ENCODE peak calls at places on chromosomes 12 and 14, in seven cellular contexts. One of them, this sample, is unnamed.

GRCh38 chr12:4539167-4539870 is 629 bp downstream of the RAD51AP1 start:
- DNase-seq in lower leg skin: no peak
- DNase-seq in omental fat pad: no peak
- DNase-seq in choroid plexus epithelial cell: no peak
- DNase-seq in uterus: no peak
- DNase-seq in B cell: no peak
- DNase-seq in glutamatergic neuron: no peak
- DNase-seq in this sample: no peak

GRCh38 chr12:28023156-28023887 is 50.8 kb upstream of the PTHLH start:
- DNase-seq in lower leg skin: no peak
- DNase-seq in omental fat pad: no peak
- DNase-seq in choroid plexus epithelial cell: peak; percentile 92
- DNase-seq in uterus: no peak
- DNase-seq in B cell: no peak
- DNase-seq in glutamatergic neuron: no peak
- DNase-seq in this sample: no peak

GRCh38 chr12:27622436-27623185 is 73.6 kb upstream of the REP15 start:
- DNase-seq in lower leg skin: no peak
- DNase-seq in omental fat pad: no peak
- DNase-seq in choroid plexus epithelial cell: no peak
- DNase-seq in uterus: no peak
- DNase-seq in B cell: no peak
- DNase-seq in glutamatergic neuron: no peak
- DNase-seq in this sample: no peak

GRCh38 chr14:86035882-86036281 is 505.9 kb downstream of the FLRT2 start:
- DNase-seq in lower leg skin: no peak
- DNase-seq in omental fat pad: no peak
- DNase-seq in choroid plexus epithelial cell: peak; percentile 37
- DNase-seq in uterus: no peak
- DNase-seq in B cell: no peak
- DNase-seq in glutamatergic neuron: peak; percentile 32
- DNase-seq in this sample: no peak

GRCh38 chr14:26694521-26694920 is 96.7 kb upstream of the NOVA1 start:
- DNase-seq in lower leg skin: no peak
- DNase-seq in omental fat pad: no peak
- DNase-seq in choroid plexus epithelial cell: no peak
- DNase-seq in uterus: no peak
- DNase-seq in B cell: no peak
- DNase-seq in glutamatergic neuron: no peak
- DNase-seq in this sample: no peak

GRCh38 chr14:95092723-95093122 is 64.6 kb downstream of the DICER1 start:
- DNase-seq in lower leg skin: no peak
- DNase-seq in omental fat pad: no peak
- DNase-seq in choroid plexus epithelial cell: no peak
- DNase-seq in uterus: no peak
- DNase-seq in B cell: no peak
- DNase-seq in glutamatergic neuron: no peak
- DNase-seq in this sample: no peak

GRCh38 chr12:86711716-86712115 is 455.5 kb upstream of the MGAT4C start:
- DNase-seq in lower leg skin: no peak
- DNase-seq in omental fat pad: no peak
- DNase-seq in choroid plexus epithelial cell: peak; percentile 14
- DNase-seq in uterus: no peak
- DNase-seq in B cell: no peak
- DNase-seq in glutamatergic neuron: no peak
- DNase-seq in this sample: no peak

GRCh38 chr12:74619886-74620285 is 82.3 kb downstream of the ATXN7L3B start:
- DNase-seq in lower leg skin: no peak
- DNase-seq in omental fat pad: no peak
- DNase-seq in choroid plexus epithelial cell: no peak
- DNase-seq in uterus: no peak
- DNase-seq in B cell: no peak
- DNase-seq in glutamatergic neuron: no peak
- DNase-seq in this sample: no peak

GRCh38 chr12:76595056-76595455 is 35.5 kb upstream of the OSBPL8 start:
- DNase-seq in lower leg skin: no peak
- DNase-seq in omental fat pad: no peak
- DNase-seq in choroid plexus epithelial cell: peak; percentile 73
- DNase-seq in uterus: no peak
- DNase-seq in B cell: no peak
- DNase-seq in glutamatergic neuron: no peak
- DNase-seq in this sample: no peak

GRCh38 chr12:120734210-120734609 is 8.6 kb downstream of the ACADS start:
- DNase-seq in lower leg skin: no peak
- DNase-seq in omental fat pad: no peak
- DNase-seq in choroid plexus epithelial cell: no peak
- DNase-seq in uterus: no peak
- DNase-seq in B cell: no peak
- DNase-seq in glutamatergic neuron: no peak
- DNase-seq in this sample: no peak

GRCh38 chr12:1851126-1851791 is 30.9 kb downstream of the LRTM2 start:
- DNase-seq in lower leg skin: no peak
- DNase-seq in omental fat pad: no peak
- DNase-seq in choroid plexus epithelial cell: peak; percentile 64
- DNase-seq in uterus: no peak
- DNase-seq in B cell: no peak
- DNase-seq in glutamatergic neuron: no peak
- DNase-seq in this sample: no peak

GRCh38 chr12:88420460-88420859 is 159.8 kb downstream of the KITLG start:
- DNase-seq in lower leg skin: no peak
- DNase-seq in omental fat pad: no peak
- DNase-seq in choroid plexus epithelial cell: peak; percentile 93
- DNase-seq in uterus: no peak
- DNase-seq in B cell: no peak
- DNase-seq in glutamatergic neuron: no peak
- DNase-seq in this sample: no peak

GRCh38 chr12:50482566-50482965 is 22.2 kb upstream of the DIP2B start:
- DNase-seq in lower leg skin: no peak
- DNase-seq in omental fat pad: no peak
- DNase-seq in choroid plexus epithelial cell: peak; percentile 15
- DNase-seq in uterus: no peak
- DNase-seq in B cell: no peak
- DNase-seq in glutamatergic neuron: no peak
- DNase-seq in this sample: no peak

GRCh38 chr14:99320105-99320572 is 48.1 kb upstream of the BCL11B start:
- DNase-seq in lower leg skin: peak; percentile 76
- DNase-seq in omental fat pad: no peak
- DNase-seq in choroid plexus epithelial cell: peak; percentile 10
- DNase-seq in uterus: no peak
- DNase-seq in B cell: peak; percentile 60
- DNase-seq in glutamatergic neuron: peak; percentile 77
- DNase-seq in this sample: no peak

GRCh38 chr14:93655078-93655750 is 133.1 kb downstream of the PRIMA1 start:
- DNase-seq in lower leg skin: no peak
- DNase-seq in omental fat pad: no peak
- DNase-seq in choroid plexus epithelial cell: peak; percentile 63
- DNase-seq in uterus: peak; percentile 53
- DNase-seq in B cell: peak; percentile 17
- DNase-seq in glutamatergic neuron: no peak
- DNase-seq in this sample: no peak

GRCh38 chr12:67099858-67100257 is 169.3 kb upstream of the CAND1 start:
- DNase-seq in lower leg skin: no peak
- DNase-seq in omental fat pad: no peak
- DNase-seq in choroid plexus epithelial cell: no peak
- DNase-seq in uterus: no peak
- DNase-seq in B cell: no peak
- DNase-seq in glutamatergic neuron: no peak
- DNase-seq in this sample: no peak

GRCh38 chr14:51248041-51248987 is 8.3 kb downstream of the TMX1 start:
- DNase-seq in lower leg skin: no peak
- DNase-seq in omental fat pad: no peak
- DNase-seq in choroid plexus epithelial cell: no peak
- DNase-seq in uterus: no peak
- DNase-seq in B cell: peak; percentile 11
- DNase-seq in glutamatergic neuron: no peak
- DNase-seq in this sample: no peak

GRCh38 chr12:33994857-33995808 is 27.2 kb upstream of the ALG10 start:
- DNase-seq in lower leg skin: no peak
- DNase-seq in omental fat pad: no peak
- DNase-seq in choroid plexus epithelial cell: no peak
- DNase-seq in uterus: no peak
- DNase-seq in B cell: no peak
- DNase-seq in glutamatergic neuron: no peak
- DNase-seq in this sample: no peak

DNA sequence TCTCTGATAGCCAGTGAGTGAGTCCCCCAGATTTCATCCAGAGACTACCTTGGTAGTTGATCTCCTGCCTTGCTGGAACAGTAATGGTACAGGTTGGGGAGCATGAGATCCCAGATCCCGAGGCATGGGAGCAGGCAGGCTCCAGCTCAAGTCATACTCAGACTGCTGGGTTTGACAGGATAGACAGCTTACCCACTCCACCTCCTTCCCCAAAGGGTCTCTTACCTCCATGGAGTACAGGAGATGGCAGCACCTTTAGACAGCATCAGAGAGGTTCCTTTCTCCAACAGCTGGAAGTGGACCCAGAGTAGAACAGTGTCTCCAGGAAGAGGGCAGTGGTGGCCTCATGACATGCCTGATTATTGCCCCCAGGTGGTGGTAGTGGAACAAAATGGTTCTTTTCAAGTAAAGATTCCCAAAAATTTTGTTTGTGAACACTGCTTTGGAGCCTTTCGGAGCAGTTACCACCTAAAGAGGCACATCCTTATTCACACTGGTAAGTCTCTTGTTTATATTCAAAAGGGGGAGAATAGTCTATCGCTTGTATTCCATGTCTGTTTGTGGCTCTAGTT is 4.9 kb upstream of the CSAD start:
- DNase-seq in lower leg skin: peak; percentile 62
- DNase-seq in omental fat pad: no peak
- DNase-seq in choroid plexus epithelial cell: no peak
- DNase-seq in uterus: no peak
- DNase-seq in B cell: no peak
- DNase-seq in glutamatergic neuron: no peak
- DNase-seq in this sample: no peak
- TF ChIP-seq CTCF in lower leg skin: no peak
- TF ChIP-seq CTCF in omental fat pad: no peak
- TF ChIP-seq CTCF in choroid plexus epithelial cell: peak; percentile 26
- TF ChIP-seq CTCF in uterus: no peak
- TF ChIP-seq CTCF in B cell: no peak
- TF ChIP-seq CTCF in glutamatergic neuron: no peak
- TF ChIP-seq CTCF in this sample: no peak

DNA sequence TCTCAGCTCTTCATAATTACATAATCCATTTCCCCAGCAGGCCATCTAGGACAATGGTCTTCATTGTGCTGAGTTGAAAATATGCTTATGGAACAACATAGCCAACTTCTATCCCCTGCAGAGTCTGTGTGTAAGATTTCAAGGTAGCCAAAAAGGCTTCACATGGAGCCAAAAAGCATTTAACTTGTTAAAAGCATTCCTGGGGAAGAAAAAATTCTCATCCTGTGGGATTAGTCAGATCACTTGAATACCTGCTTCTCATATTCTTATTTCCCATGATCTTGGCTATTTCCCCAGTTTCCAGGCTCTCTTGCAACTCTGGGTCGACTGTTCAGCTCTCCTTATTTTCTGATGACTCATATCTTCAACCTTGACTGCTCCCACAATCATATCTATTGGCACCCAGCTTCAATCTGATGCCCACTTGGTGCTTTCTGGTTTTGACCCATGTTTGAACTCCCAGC is 178.9 kb downstream of the KLHL28 start:
- DNase-seq in lower leg skin: no peak
- DNase-seq in omental fat pad: no peak
- DNase-seq in choroid plexus epithelial cell: peak; percentile 13
- DNase-seq in uterus: no peak
- DNase-seq in B cell: no peak
- DNase-seq in glutamatergic neuron: no peak
- DNase-seq in this sample: no peak
- TF ChIP-seq CTCF in lower leg skin: no peak
- TF ChIP-seq CTCF in omental fat pad: no peak
- TF ChIP-seq CTCF in choroid plexus epithelial cell: no peak
- TF ChIP-seq CTCF in uterus: no peak
- TF ChIP-seq CTCF in B cell: no peak
- TF ChIP-seq CTCF in glutamatergic neuron: no peak
- TF ChIP-seq CTCF in this sample: no peak

DNA sequence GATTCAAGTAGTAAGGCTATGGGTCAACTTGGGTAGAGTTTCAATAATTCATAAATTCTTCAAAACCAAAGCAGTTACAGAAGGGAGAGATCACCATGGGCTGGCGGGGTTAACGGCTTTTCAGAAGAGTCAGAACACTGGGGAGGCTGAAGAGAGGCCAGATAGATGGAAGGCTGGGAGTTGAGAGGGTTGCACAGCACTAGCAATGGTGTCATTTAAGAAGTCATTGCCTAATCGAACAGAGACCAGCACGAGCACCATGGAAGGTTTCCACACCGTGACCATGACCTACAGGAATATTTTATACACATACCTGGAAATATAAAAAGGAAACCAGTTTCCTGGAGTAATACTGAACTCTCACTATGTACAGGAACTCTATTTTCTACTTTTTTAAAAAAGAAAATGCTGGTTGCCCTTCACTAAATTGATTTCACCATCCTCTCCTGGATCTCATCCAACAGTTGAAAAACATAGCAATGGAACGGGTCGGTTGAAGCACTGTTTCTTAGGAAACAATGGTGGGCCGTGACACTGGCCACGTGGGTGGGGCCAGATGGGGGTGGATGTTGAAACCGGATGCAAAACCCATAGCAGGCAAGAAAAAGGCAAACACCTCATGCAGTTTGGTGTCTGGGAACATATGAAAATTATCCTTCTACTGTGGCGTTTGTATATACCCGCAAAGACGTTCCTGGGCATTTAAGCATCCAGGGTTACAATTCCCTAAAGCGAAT is 38.0 kb upstream of the RIN3 start:
- DNase-seq in lower leg skin: peak; percentile 94
- DNase-seq in omental fat pad: no peak
- DNase-seq in choroid plexus epithelial cell: peak; percentile 94
- DNase-seq in uterus: no peak
- DNase-seq in B cell: no peak
- DNase-seq in glutamatergic neuron: no peak
- DNase-seq in this sample: peak; percentile 71
- TF ChIP-seq CTCF in lower leg skin: no peak
- TF ChIP-seq CTCF in omental fat pad: no peak
- TF ChIP-seq CTCF in choroid plexus epithelial cell: no peak
- TF ChIP-seq CTCF in uterus: no peak
- TF ChIP-seq CTCF in B cell: no peak
- TF ChIP-seq CTCF in glutamatergic neuron: no peak
- TF ChIP-seq CTCF in this sample: no peak

DNA sequence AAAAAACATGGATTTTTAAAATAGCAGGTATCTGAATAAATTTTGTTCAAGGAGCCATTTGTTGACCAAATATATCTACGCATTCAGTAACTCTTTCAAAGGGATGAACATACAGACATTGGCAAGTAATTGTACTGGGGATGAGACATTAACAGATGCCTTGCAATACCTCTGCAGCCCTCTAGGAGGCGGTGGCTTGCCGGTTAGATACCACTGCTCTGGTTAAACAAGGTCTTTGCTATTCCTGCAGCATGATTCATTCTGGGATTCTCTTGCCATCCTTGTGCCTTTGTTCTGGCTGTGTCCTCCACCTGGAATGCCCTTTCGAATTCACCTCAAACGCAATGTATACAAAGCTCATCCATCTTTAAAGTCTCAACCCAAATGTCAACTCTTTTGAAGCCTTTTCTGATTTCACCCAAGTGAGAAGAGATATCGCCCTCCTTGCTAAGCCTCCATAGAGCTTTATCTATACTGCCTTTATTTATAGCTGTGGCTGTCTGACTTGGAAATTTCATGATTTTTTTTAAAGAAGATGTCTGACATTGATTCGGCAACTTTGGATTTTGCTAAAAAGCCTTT is 131.0 kb upstream of the SRRM4 start:
- DNase-seq in lower leg skin: no peak
- DNase-seq in omental fat pad: no peak
- DNase-seq in choroid plexus epithelial cell: no peak
- DNase-seq in uterus: no peak
- DNase-seq in B cell: no peak
- DNase-seq in glutamatergic neuron: peak; percentile 72
- DNase-seq in this sample: no peak
- TF ChIP-seq CTCF in lower leg skin: no peak
- TF ChIP-seq CTCF in omental fat pad: no peak
- TF ChIP-seq CTCF in choroid plexus epithelial cell: peak; percentile 41
- TF ChIP-seq CTCF in uterus: no peak
- TF ChIP-seq CTCF in B cell: peak; percentile 54
- TF ChIP-seq CTCF in glutamatergic neuron: peak; percentile 95
- TF ChIP-seq CTCF in this sample: peak; percentile 82

This sample was measured in CD14-positive monocyte.